ENCODE peak calls at places on chromosomes 16 and 17, in eight cellular contexts. W, E, M, Y, D, R, X and T are unnamed samples.

GRCh38 chr16:51636913-51637743 is 486.1 kb upstream of the SALL1 start:
- DNase-seq in Y (no peak), W (no peak), X (no peak), E (no peak), D (no peak), R (no peak), M (no peak), T (no peak)

GRCh38 chr17:320809-321385 is 31.7 kb downstream of the RPH3AL start:
- DNase-seq in E (no peak), W (peak), Y (no peak), R (no peak), X (peak), D (no peak), M (no peak), T (no peak)

GRCh38 chr16:76854234-76854633 is 336.8 kb upstream of the MON1B start:
- DNase-seq in E (no peak), M (no peak), X (no peak), Y (no peak), W (no peak), D (no peak), R (no peak), T (no peak)

GRCh38 chr17:80708497-80708896 is 163.9 kb downstream of the RPTOR start:
- DNase-seq in X (no peak), R (no peak), M (no peak), E (no peak), Y (no peak), D (no peak), W (no peak), T (no peak)

GRCh38 chr16:50166511-50167500 is 13.7 kb downstream of the TENT4B start:
- DNase-seq in M (no peak), D (no peak), W (no peak), E (no peak), X (no peak), R (no peak), Y (no peak), T (no peak)

GRCh38 chr16:27444015-27444414 is 42.0 kb downstream of the IL21R start:
- DNase-seq in D (no peak), X (no peak), R (no peak), M (no peak), Y (no peak), E (no peak), W (no peak), T (no peak)

GRCh38 chr17:82490512-82491195 is 28.9 kb upstream of the FOXK2 start:
- DNase-seq in Y (no peak), W (no peak), M (no peak), E (peak), R (no peak), X (no peak), D (no peak), T (no peak)

GRCh38 chr16:31471875-31472558 is at the start of gene TGFB1I1:
- DNase-seq in M (no peak), X (peak), D (peak), R (no peak), W (no peak), Y (no peak), E (peak), T (no peak)

GRCh38 chr16:856101-856500 is 55.6 kb upstream of the GNG13 start:
- DNase-seq in W (no peak), Y (no peak), R (no peak), X (no peak), E (no peak), D (no peak), M (no peak), T (no peak)

GRCh38 chr17:81520021-81520894 is 7.7 kb upstream of the ACTG1 start:
- DNase-seq in D (no peak), W (peak), X (no peak), M (no peak), Y (no peak), E (no peak), R (no peak), T (no peak)

GRCh38 chr17:8160224-8160577 is 2.5 kb downstream of the VAMP2 start:
- DNase-seq in W (no peak), R (no peak), X (no peak), Y (no peak), D (no peak), E (no peak), M (no peak), T (no peak)

GRCh38 chr16:14505846-14506245 is 124.2 kb downstream of the PARN start:
- DNase-seq in W (no peak), D (no peak), R (no peak), E (no peak), M (no peak), X (no peak), Y (no peak), T (no peak)

GRCh38 chr17:76056882-76057281 is 15.4 kb downstream of the SRP68 start:
- DNase-seq in R (no peak), E (no peak), X (no peak), Y (no peak), W (no peak), M (no peak), D (no peak), T (no peak)

GRCh38 chr17:41621916-41622315 is 2.5 kb downstream of the KRT17 start:
- DNase-seq in R (no peak), X (peak), E (no peak), Y (no peak), D (no peak), W (no peak), M (no peak), T (no peak)

GRCh38 chr17:491086-492014 is 138.7 kb upstream of the RPH3AL start:
- DNase-seq in X (peak), R (peak), M (no peak), Y (no peak), W (peak), D (peak), E (no peak), T (no peak)

GRCh38 chr16:69276143-69277115 is 34.7 kb upstream of the VPS4A start:
- DNase-seq in W (no peak), E (no peak), M (no peak), D (no peak), X (peak), R (no peak), Y (no peak), T (no peak)

GRCh38 chr17:2047590-2047989 is 5.8 kb downstream of the OVCA2 start:
- DNase-seq in W (no peak), Y (no peak), E (no peak), D (no peak), X (no peak), M (no peak), R (no peak), T (no peak)

GRCh38 chr16:77273-77806 is 685 bp upstream of the MPG start:
- DNase-seq in R (no peak), M (no peak), Y (no peak), D (peak), W (no peak), E (peak), X (peak), T (no peak)

GRCh38 chr16:2142942-2143868 is 5.2 kb upstream of the RAB26 start:
- DNase-seq in E (peak), D (no peak), R (no peak), W (no peak), M (no peak), Y (no peak), X (no peak), T (peak)

GRCh38 chr17:30450125-30451027 is 26.8 kb upstream of the GOSR1 start:
- DNase-seq in R (no peak), E (no peak), M (no peak), X (no peak), Y (no peak), W (no peak), D (no peak), T (no peak)

GRCh38 chr16:75301804-75302203 is 50.4 kb upstream of the BCAR1 start:
- DNase-seq in Y (no peak), W (no peak), E (no peak), D (no peak), R (no peak), X (no peak), M (no peak), T (no peak)

GRCh38 chr17:8500609-8501008 is 64.9 kb downstream of the NDEL1 start:
- DNase-seq in M (no peak), E (no peak), R (no peak), D (no peak), Y (no peak), W (no peak), X (no peak), T (no peak)

GRCh38 chr16:1167276-1168107 is 14.6 kb downstream of the CACNA1H start:
- DNase-seq in M (no peak), R (peak), E (peak), D (no peak), X (no peak), Y (no peak), W (no peak), T (peak)

GRCh38 chr17:57338257-57338919 is 82.1 kb downstream of the MSI2 start:
- DNase-seq in M (no peak), W (no peak), X (no peak), R (no peak), Y (no peak), E (no peak), D (no peak), T (no peak)

GRCh38 chr16:35636831-35637230 is 2177.4 kb downstream of the TP53TG3F start:
- DNase-seq in W (no peak), R (no peak), X (no peak), M (no peak), E (no peak), Y (no peak), D (no peak), T (no peak)

GRCh38 chr16:78325532-78325931 is 226.1 kb downstream of the WWOX start:
- DNase-seq in Y (no peak), E (no peak), M (no peak), R (no peak), X (no peak), W (no peak), D (peak), T (no peak)

GRCh38 chr17:45223541-45224528 is 2.1 kb downstream of the FMNL1 start:
- DNase-seq in R (no peak), Y (no peak), E (no peak), M (no peak), W (no peak), X (no peak), D (no peak), T (no peak)

GRCh38 chr16:70437582-70438324 is 1.1 kb downstream of the ST3GAL2 start:
- DNase-seq in D (no peak), R (no peak), X (no peak), Y (no peak), M (peak), E (no peak), W (no peak), T (no peak)

GRCh38 chr17:41580244-41580575 is 6.5 kb downstream of the KRT14 start:
- DNase-seq in R (no peak), W (no peak), M (no peak), Y (no peak), E (no peak), X (no peak), D (no peak), T (no peak)